ENCODE peak calls at places on chromosomes 3 and 15, in nine cellular contexts. O is body of pancreas; V is HCT116; T is A549; E is adrenal gland; I is breast epithelium; Z is PC-3; D is CD4-positive, alpha-beta T cell; X is caudate nucleus. U is an unnamed sample.

GRCh38 chr3:188673509-188674239 is 498.1 kb upstream of the TPRG1 start:
- DNase-seq in O (no peak), V (no peak), T (peak), E (no peak), I (no peak), Z (peak), D (no peak), X (no peak), U (no peak)

GRCh38 chr3:115851571-115851970 is 228.3 kb downstream of the GAP43 start:
- DNase-seq in O (no peak), V (no peak), T (no peak), E (no peak), I (no peak), Z (no peak), D (no peak), X (no peak), U (no peak)

GRCh38 chr3:21893250-21893649 is 142.2 kb upstream of the ZNF385D start:
- DNase-seq in O (no peak), V (no peak), T (no peak), E (no peak), I (no peak), Z (peak), D (no peak), X (no peak), U (no peak)

GRCh38 chr15:42908538-42908937 is 12.0 kb downstream of the TTBK2 start:
- DNase-seq in O (no peak), V (no peak), T (no peak), E (no peak), I (no peak), Z (peak), D (no peak), X (no peak), U (no peak)

GRCh38 chr15:56733131-56734012 is at the start of gene ZNF280D:
- DNase-seq in O (peak), V (peak), T (peak), E (peak), I (peak), Z (peak), D (peak), X (peak), U (peak)

GRCh38 chr3:194212869-194213320 is 76.9 kb downstream of the HES1 start:
- DNase-seq in O (peak), V (no peak), T (no peak), E (no peak), I (peak), Z (no peak), D (no peak), X (no peak), U (no peak)

GRCh38 chr15:96974761-96975160 is 644.3 kb downstream of the NR2F2 start:
- DNase-seq in O (no peak), V (no peak), T (no peak), E (no peak), I (no peak), Z (peak), D (no peak), X (no peak), U (no peak)

GRCh38 chr15:57559875-57560274 is 31.8 kb upstream of the MYZAP start:
- DNase-seq in O (peak), V (peak), T (peak), E (peak), I (peak), Z (peak), D (peak), X (no peak), U (peak)

GRCh38 chr15:72800819-72801481 is 17.4 kb upstream of the ADPGK start:
- DNase-seq in O (no peak), V (no peak), T (no peak), E (no peak), I (no peak), Z (peak), D (no peak), X (no peak), U (no peak)

GRCh38 chr3:46916799-46917198 is 39.3 kb downstream of the PTH1R start:
- DNase-seq in O (no peak), V (no peak), T (no peak), E (no peak), I (no peak), Z (no peak), D (no peak), X (no peak), U (no peak)
- H3K27ac ChIP-seq in O (no peak), V (no peak), T (no peak), E (no peak), I (no peak), Z (no peak), D (no peak), X (no peak), U (no peak)

GRCh38 chr3:61848885-61849284 is 287.5 kb downstream of the PTPRG start:
- DNase-seq in O (no peak), V (no peak), T (no peak), E (no peak), I (no peak), Z (no peak), D (no peak), X (no peak), U (no peak)

GRCh38 chr3:61844346-61844745 is 283.0 kb downstream of the PTPRG start:
- DNase-seq in O (no peak), V (no peak), T (no peak), E (no peak), I (no peak), Z (no peak), D (no peak), X (no peak), U (no peak)

GRCh38 chr3:61847784-61848462 is 286.6 kb downstream of the PTPRG start:
- DNase-seq in O (peak), V (no peak), T (no peak), E (peak), I (no peak), Z (no peak), D (no peak), X (no peak), U (peak)

GRCh38 chr3:61841111-61841845 is 279.9 kb downstream of the PTPRG start:
- DNase-seq in O (no peak), V (no peak), T (no peak), E (no peak), I (no peak), Z (no peak), D (no peak), X (no peak), U (no peak)

DNA sequence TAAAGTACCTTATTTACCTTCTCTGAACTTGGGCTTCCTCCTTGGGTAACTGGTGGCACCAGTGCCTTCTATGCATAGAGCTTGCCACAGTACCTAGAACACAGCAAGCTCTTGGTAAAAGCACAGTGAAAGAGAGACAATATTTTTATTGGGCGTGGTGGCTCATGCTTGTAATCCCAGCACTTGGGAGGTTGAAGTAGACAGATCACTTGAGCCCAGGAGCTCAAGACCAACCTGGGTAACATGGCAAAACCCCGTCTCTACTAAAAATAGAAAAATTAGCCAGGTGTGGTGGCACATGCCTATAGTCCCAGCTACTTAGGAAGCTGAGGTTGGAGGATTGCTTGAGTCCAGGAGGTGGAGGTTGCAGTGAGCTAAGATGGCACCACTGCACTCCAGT is 285.1 kb downstream of the PTPRG start:
- DNase-seq in O (no peak), V (no peak), T (no peak), E (no peak), I (no peak), Z (no peak), D (no peak), X (no peak), U (no peak)
- H3K27ac ChIP-seq in O (no peak), V (no peak), T (no peak), E (no peak), I (no peak), Z (no peak), D (no peak), X (no peak), U (peak)

GRCh38 chr3:173000553-173000952 is 140.5 kb downstream of the SPATA16 start:
- DNase-seq in O (no peak), V (no peak), T (no peak), E (no peak), I (no peak), Z (no peak), D (no peak), X (no peak), U (no peak)
- H3K27ac ChIP-seq in O (no peak), V (no peak), T (no peak), E (no peak), I (no peak), Z (no peak), D (no peak), X (no peak), U (no peak)

GRCh38 chr15:62145015-62145735 is 19.9 kb downstream of the C2CD4B start:
- DNase-seq in O (no peak), V (no peak), T (no peak), E (no peak), I (no peak), Z (no peak), D (no peak), X (no peak), U (no peak)

GRCh38 chr15:62141200-62141599 is 23.9 kb downstream of the C2CD4B start:
- DNase-seq in O (no peak), V (no peak), T (no peak), E (no peak), I (no peak), Z (no peak), D (no peak), X (no peak), U (no peak)

GRCh38 chr15:62142736-62143135 is 22.3 kb downstream of the C2CD4B start:
- DNase-seq in O (no peak), V (no peak), T (no peak), E (no peak), I (no peak), Z (peak), D (no peak), X (no peak), U (no peak)

GRCh38 chr15:62138124-62138523 is 27.0 kb downstream of the C2CD4B start:
- DNase-seq in O (peak), V (no peak), T (peak), E (peak), I (no peak), Z (peak), D (no peak), X (no peak), U (no peak)

GRCh38 chr15:62141643-62142588 is 23.2 kb downstream of the C2CD4B start:
- DNase-seq in O (no peak), V (no peak), T (no peak), E (no peak), I (no peak), Z (peak), D (no peak), X (no peak), U (no peak)
- H3K27ac ChIP-seq in O (peak), V (no peak), T (no peak), E (no peak), I (no peak), Z (peak), D (no peak), X (no peak), U (peak)

GRCh38 chr3:58200121-58200709 is 10.6 kb downstream of the DNASE1L3 start:
- DNase-seq in O (no peak), V (no peak), T (no peak), E (no peak), I (no peak), Z (no peak), D (no peak), X (no peak), U (no peak)

GRCh38 chr3:58198804-58199203 is 12.0 kb downstream of the DNASE1L3 start:
- DNase-seq in O (no peak), V (no peak), T (no peak), E (no peak), I (no peak), Z (no peak), D (no peak), X (no peak), U (no peak)

GRCh38 chr3:58197588-58197987 is 13.2 kb downstream of the DNASE1L3 start:
- DNase-seq in O (no peak), V (no peak), T (no peak), E (no peak), I (no peak), Z (no peak), D (no peak), X (no peak), U (no peak)

GRCh38 chr3:58200846-58201355 is 9.9 kb downstream of the DNASE1L3 start:
- DNase-seq in O (no peak), V (no peak), T (no peak), E (no peak), I (no peak), Z (no peak), D (no peak), X (no peak), U (no peak)

DNA sequence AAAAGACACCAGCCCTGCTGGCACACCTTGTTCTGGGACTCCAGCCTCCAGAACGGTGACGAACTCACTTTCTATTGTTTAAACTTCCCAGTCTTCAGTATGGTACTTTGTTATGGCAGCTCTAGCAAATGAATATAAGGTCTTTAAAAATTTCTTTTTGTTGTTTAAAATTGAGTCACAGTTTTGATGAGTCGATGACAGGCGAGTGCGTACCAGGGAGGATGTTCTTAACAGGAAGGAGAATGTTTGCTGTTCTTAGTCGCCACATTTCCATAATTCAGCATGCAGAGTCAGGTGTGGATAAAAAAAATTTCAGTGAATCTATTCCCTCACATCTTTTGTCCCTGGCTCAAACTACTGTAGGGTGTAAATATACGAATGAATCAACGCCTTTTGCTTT is 12.4 kb downstream of the DNASE1L3 start:
- DNase-seq in O (no peak), V (no peak), T (no peak), E (no peak), I (no peak), Z (peak), D (no peak), X (no peak), U (no peak)
- H3K27ac ChIP-seq in O (no peak), V (no peak), T (no peak), E (no peak), I (peak), Z (peak), D (no peak), X (peak), U (no peak)

GRCh38 chr3:11565072-11565471 is 78.6 kb downstream of the VGLL4 start:
- DNase-seq in O (no peak), V (no peak), T (no peak), E (no peak), I (no peak), Z (no peak), D (no peak), X (no peak), U (no peak)
- H3K27ac ChIP-seq in O (no peak), V (no peak), T (no peak), E (no peak), I (peak), Z (no peak), D (no peak), X (no peak), U (no peak)

GRCh38 chr3:128545120-128545752 is 52.2 kb upstream of the GATA2 start:
- DNase-seq in O (no peak), V (no peak), T (no peak), E (no peak), I (no peak), Z (no peak), D (no peak), X (no peak), U (no peak)
- H3K27ac ChIP-seq in O (no peak), V (no peak), T (no peak), E (no peak), I (no peak), Z (no peak), D (no peak), X (no peak), U (no peak)

DNA sequence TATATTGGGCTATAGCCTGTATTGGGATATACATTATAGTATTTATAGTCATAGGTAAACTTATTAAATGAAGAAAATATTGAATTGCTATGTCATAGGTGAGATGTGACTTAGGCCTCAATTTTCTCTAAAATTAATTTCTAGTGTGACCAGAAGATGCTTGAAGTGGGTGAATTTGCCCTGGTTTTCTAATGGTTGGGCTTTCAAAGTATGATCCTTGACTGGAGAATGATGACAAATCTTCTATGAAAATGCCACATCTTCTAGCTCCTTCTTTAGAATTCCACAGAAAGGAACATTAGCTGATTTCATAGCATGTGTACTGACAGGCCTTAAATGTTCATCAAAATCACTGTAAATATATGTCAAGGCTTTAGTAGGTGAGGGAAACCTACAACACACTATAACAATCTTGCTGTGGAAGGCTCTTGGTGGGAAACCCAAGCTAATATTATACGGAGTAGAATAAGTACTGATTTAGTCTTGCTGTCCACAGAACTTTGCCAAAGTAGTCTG is 8.9 kb downstream of the ABI3BP start:
- DNase-seq in O (no peak), V (no peak), T (no peak), E (no peak), I (no peak), Z (no peak), D (no peak), X (no peak), U (no peak)
- H3K27ac ChIP-seq in O (no peak), V (no peak), T (no peak), E (no peak), I (no peak), Z (no peak), D (no peak), X (no peak), U (no peak)

GRCh38 chr3:58042947-58043707 is 34.9 kb downstream of the FLNB start:
- DNase-seq in O (no peak), V (no peak), T (no peak), E (no peak), I (no peak), Z (no peak), D (no peak), X (no peak), U (no peak)
- H3K27ac ChIP-seq in O (no peak), V (no peak), T (peak), E (no peak), I (peak), Z (peak), D (no peak), X (no peak), U (peak)

DNA sequence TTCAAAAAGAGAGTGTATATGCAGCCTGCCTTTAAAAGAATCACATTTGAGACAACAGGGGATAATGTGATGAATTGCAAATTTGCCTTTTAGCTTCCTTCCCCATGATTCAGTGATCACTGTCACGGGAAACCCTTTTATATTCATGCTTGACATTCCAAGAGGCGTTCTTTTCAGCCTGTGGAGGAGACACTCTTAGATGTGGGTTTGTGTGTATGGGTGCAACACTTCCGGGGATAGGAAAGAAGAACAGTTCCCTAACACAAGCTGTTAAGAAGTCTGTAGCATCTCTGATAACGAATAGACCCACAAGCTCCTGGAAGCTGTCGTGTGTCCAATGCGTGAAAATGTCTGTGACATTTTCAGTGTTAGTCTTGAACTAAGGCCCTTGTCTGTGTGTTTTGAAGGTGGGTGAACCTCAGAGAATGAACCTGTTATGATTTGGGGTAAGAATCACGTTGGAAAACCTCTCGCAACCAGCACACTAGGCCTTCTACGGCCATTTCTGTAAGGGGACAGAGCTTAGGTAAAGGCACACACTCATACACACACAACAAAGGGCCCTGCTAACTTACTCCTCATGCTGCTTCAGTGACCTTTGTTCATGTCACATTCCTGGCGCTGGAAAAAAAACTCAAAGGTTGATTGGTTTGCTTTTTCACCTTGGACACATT is 229.2 kb upstream of the ST8SIA2 start:
- DNase-seq in O (no peak), V (no peak), T (no peak), E (no peak), I (no peak), Z (no peak), D (no peak), X (no peak), U (no peak)
- H3K27ac ChIP-seq in O (no peak), V (no peak), T (no peak), E (no peak), I (no peak), Z (no peak), D (no peak), X (no peak), U (no peak)